ENCODE peak calls at places on chromosomes 2 and 18, in four cellular contexts. X is GM12865, W is RWPE2, N is Calu3. K is an unnamed sample.

GRCh38 chr2:238896641-238897040 is 48.8 kb downstream of the TWIST2 start:
- DNase-seq in W (no peak), X (no peak), N (no peak), K (peak)

GRCh38 chr2:69518836-69519235 is 81.6 kb upstream of the NFU1 start:
- DNase-seq in X (no peak), N (no peak), W (peak), K (no peak)

GRCh38 chr18:77223653-77224052 is 26.0 kb upstream of the GALR1 start:
- DNase-seq in N (no peak), W (no peak), X (no peak), K (no peak)

GRCh38 chr2:218826791-218827190 is 4.8 kb downstream of the PRKAG3 start:
- DNase-seq in X (no peak), W (no peak), N (no peak), K (no peak)

GRCh38 chr2:134248913-134249312 is 5.0 kb upstream of the MGAT5 start:
- DNase-seq in N (no peak), X (no peak), W (no peak), K (no peak)

GRCh38 chr2:106127282-106127771 is 66.8 kb downstream of the UXS1 start:
- DNase-seq in W (no peak), X (no peak), N (no peak), K (no peak)

GRCh38 chr2:156423674-156424282 is 12.4 kb upstream of the GPD2 start:
- DNase-seq in W (no peak), X (no peak), N (no peak), K (no peak)

GRCh38 chr2:118371500-118371899 is 283.2 kb downstream of the INSIG2 start:
- DNase-seq in X (peak), W (no peak), N (peak), K (no peak)

GRCh38 chr2:61288070-61288841 is 126.3 kb downstream of the C2orf74 start:
- DNase-seq in W (no peak), N (no peak), X (no peak), K (no peak)

GRCh38 chr2:100513650-100514049 is 43.4 kb downstream of the NMS start:
- DNase-seq in W (no peak), X (no peak), N (no peak), K (no peak)

DNA sequence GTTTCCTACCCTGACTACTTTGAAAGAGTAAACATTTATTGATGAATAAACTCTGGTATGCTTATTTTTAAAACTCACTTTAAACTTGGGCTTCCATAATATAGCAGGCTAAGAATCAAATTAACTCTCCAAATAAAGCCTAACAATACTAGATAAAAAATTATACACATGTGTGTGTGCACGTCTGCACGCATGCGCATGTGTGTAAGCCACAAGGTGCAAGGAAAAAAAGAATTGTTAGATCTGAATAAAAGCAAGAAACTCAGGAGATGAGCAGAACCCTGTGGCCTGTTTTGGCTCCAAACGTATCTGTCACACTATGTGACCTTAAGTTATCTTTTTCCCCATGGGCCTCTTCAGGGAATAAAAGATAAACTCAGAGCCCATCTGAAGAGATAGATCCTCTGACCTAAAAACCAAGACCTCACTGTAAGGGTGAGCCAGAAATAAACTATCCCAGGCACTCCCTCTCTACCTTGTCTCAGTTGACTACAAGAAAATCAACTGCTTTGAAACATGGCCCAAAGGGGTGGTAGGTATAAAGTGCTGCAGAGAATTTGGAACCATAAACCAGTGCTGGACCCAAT is 6.3 kb downstream of the HDHD2 start:
- DNase-seq in X (no peak), N (no peak), W (no peak), K (no peak)
- TF ChIP-seq CTCF in X (no peak), N (no peak), W (no peak), K (no peak)

DNA sequence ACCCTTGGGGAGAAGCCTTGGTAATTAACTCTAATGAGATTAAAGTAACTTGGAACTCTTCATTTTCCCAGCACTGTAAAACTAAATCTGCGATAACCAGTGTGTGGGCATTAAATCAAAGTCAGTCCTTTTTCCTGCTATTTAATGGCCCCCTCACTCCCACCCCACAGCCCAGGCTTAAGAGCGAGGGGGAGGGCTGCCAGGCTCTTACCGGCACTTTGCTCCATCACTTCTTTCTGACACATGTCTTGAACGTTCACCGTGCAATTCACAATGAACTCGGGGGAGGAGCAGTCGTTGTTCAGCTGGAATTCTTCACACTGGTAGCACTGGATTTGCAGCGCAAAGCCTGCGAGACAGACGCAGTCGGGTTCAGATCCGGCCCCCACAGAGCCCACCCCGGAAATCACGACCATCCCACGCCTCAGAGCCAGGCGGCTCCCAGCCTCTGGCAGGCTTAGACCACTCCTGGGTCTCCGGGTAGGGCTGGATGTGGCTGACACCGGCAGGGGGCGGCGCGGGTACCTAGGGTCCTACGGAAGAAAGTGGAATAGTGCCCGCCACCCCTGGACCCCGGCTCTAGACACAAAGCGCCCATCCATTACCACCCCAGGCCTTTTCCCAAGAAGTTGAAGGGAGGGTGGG is 1.7 kb downstream of the LYPD1 start:
- DNase-seq in W (no peak), N (peak), X (no peak), K (no peak)
- TF ChIP-seq CTCF in W (no peak), N (peak), X (no peak), K (peak)

DNA sequence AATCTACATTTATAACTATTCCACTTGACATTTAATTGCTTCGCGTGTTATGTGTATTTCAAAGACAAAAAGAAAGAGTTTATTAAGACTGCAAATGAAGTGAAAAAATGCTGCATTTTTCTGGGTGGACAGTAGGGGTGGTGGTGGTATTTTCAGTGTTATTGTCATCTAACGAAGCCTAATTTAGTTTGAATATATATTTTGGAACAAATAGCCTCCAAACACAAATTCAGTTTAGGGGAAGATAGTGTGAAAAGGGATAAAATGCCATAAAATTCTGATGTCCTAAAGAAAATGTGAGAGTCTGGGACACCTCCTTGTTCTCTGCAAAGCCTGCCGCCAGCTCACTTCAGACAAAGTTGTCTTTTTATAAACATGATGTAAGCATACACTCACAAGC is 425.1 kb downstream of the NRXN1 start:
- DNase-seq in X (no peak), N (no peak), W (no peak), K (no peak)
- TF ChIP-seq CTCF in X (peak), N (no peak), W (peak), K (no peak)

GRCh38 chr2:180910831-180911665 is 69.4 kb upstream of the UBE2E3 start:
- DNase-seq in N (no peak), X (no peak), W (no peak), K (no peak)
- TF ChIP-seq CTCF in N (no peak), X (no peak), W (no peak), K (no peak)

GRCh38 chr2:38076710-38077430 is 919 bp upstream of the CYP1B1 start:
- DNase-seq in N (peak), X (peak), W (peak), K (peak)
- TF ChIP-seq CTCF in N (peak), X (peak), W (peak), K (peak)

GRCh38 chr2:27133905-27134780 is at the start of gene PREB:
- DNase-seq in X (peak), W (peak), N (peak), K (peak)
- TF ChIP-seq CTCF in X (peak), W (no peak), N (no peak), K (peak)

GRCh38 chr2:136874258-136874657 is 108.9 kb downstream of the THSD7B start:
- DNase-seq in N (peak), X (peak), W (no peak), K (no peak)
- TF ChIP-seq CTCF in N (no peak), X (peak), W (peak), K (peak)